ENCODE peak calls at places on chromosomes 16 and 17, in eight cellular contexts. One of them, this sample, is unnamed.

GRCh38 chr17:18851206-18851605 is 6.7 kb upstream of the PRPSAP2 start:
- DNase-seq in SK-N-MC: no peak
- DNase-seq in heart right ventricle: no peak
- DNase-seq in HAP-1: no peak
- DNase-seq in aorta: no peak
- DNase-seq in GM23248: no peak
- DNase-seq in AG10803: no peak
- DNase-seq in fibroblast of mammary gland: no peak
- DNase-seq in this sample: no peak

GRCh38 chr16:82954224-82954929 is 327.6 kb downstream of the CDH13 start:
- DNase-seq in SK-N-MC: no peak
- DNase-seq in heart right ventricle: no peak
- DNase-seq in HAP-1: no peak
- DNase-seq in aorta: no peak
- DNase-seq in GM23248: peak; percentile 69
- DNase-seq in AG10803: peak; percentile 66
- DNase-seq in fibroblast of mammary gland: peak; percentile 27
- DNase-seq in this sample: peak; percentile 68

GRCh38 chr16:86245895-86246294 is 264.4 kb upstream of the FOXF1 start:
- DNase-seq in SK-N-MC: no peak
- DNase-seq in heart right ventricle: no peak
- DNase-seq in HAP-1: no peak
- DNase-seq in aorta: no peak
- DNase-seq in GM23248: no peak
- DNase-seq in AG10803: no peak
- DNase-seq in fibroblast of mammary gland: no peak
- DNase-seq in this sample: no peak

GRCh38 chr16:1990336-1991134 is 765 bp downstream of the SYNGR3 start:
- DNase-seq in SK-N-MC: no peak
- DNase-seq in heart right ventricle: no peak
- DNase-seq in HAP-1: peak; percentile 76
- DNase-seq in aorta: no peak
- DNase-seq in GM23248: no peak
- DNase-seq in AG10803: no peak
- DNase-seq in fibroblast of mammary gland: no peak
- DNase-seq in this sample: no peak

GRCh38 chr17:35733366-35733765 is 1.9 kb downstream of the RASL10B start:
- DNase-seq in SK-N-MC: no peak
- DNase-seq in heart right ventricle: no peak
- DNase-seq in HAP-1: no peak
- DNase-seq in aorta: no peak
- DNase-seq in GM23248: no peak
- DNase-seq in AG10803: no peak
- DNase-seq in fibroblast of mammary gland: no peak
- DNase-seq in this sample: no peak

GRCh38 chr17:57121308-57122042 is 36.4 kb downstream of the AKAP1 start:
- DNase-seq in SK-N-MC: no peak
- DNase-seq in heart right ventricle: peak; percentile 29
- DNase-seq in HAP-1: peak; percentile 69
- DNase-seq in aorta: no peak
- DNase-seq in GM23248: peak; percentile 66
- DNase-seq in AG10803: peak; percentile 37
- DNase-seq in fibroblast of mammary gland: peak; percentile 35
- DNase-seq in this sample: peak; percentile 55

GRCh38 chr17:62065611-62066468 is 762 bp upstream of the MED13 start:
- DNase-seq in SK-N-MC: peak; percentile 71
- DNase-seq in heart right ventricle: peak; percentile 99
- DNase-seq in HAP-1: peak; percentile 99
- DNase-seq in aorta: peak; percentile 99
- DNase-seq in GM23248: peak; percentile 99
- DNase-seq in AG10803: peak; percentile 97
- DNase-seq in fibroblast of mammary gland: peak; percentile 95
- DNase-seq in this sample: peak; percentile 98

GRCh38 chr16:89357055-89357454 is 133.3 kb downstream of the ANKRD11 start:
- DNase-seq in SK-N-MC: no peak
- DNase-seq in heart right ventricle: no peak
- DNase-seq in HAP-1: no peak
- DNase-seq in aorta: peak; percentile 43
- DNase-seq in GM23248: no peak
- DNase-seq in AG10803: no peak
- DNase-seq in fibroblast of mammary gland: no peak
- DNase-seq in this sample: no peak

GRCh38 chr17:73283841-73284282 is 22.2 kb upstream of the CPSF4L start:
- DNase-seq in SK-N-MC: no peak
- DNase-seq in heart right ventricle: no peak
- DNase-seq in HAP-1: peak; percentile 33
- DNase-seq in aorta: no peak
- DNase-seq in GM23248: no peak
- DNase-seq in AG10803: no peak
- DNase-seq in fibroblast of mammary gland: no peak
- DNase-seq in this sample: no peak

GRCh38 chr17:47252766-47253512 is 688 bp upstream of the ITGB3 start:
- DNase-seq in SK-N-MC: no peak
- DNase-seq in heart right ventricle: no peak
- DNase-seq in HAP-1: no peak
- DNase-seq in aorta: no peak
- DNase-seq in GM23248: no peak
- DNase-seq in AG10803: no peak
- DNase-seq in fibroblast of mammary gland: no peak
- DNase-seq in this sample: no peak
- H3K4me3 ChIP-seq in SK-N-MC: peak overlapping the region; percentile 77
- H3K4me3 ChIP-seq in heart right ventricle: peak overlapping the region; percentile 89
- H3K4me3 ChIP-seq in HAP-1: no peak overlapping the region
- H3K4me3 ChIP-seq in aorta: peak overlapping the region; percentile 83
- H3K4me3 ChIP-seq in GM23248: peak overlapping the region; percentile 75
- H3K4me3 ChIP-seq in AG10803: peak overlapping the region; percentile 53
- H3K4me3 ChIP-seq in fibroblast of mammary gland: peak overlapping the region; percentile 53
- H3K4me3 ChIP-seq in this sample: peak overlapping the region; percentile 86

DNA sequence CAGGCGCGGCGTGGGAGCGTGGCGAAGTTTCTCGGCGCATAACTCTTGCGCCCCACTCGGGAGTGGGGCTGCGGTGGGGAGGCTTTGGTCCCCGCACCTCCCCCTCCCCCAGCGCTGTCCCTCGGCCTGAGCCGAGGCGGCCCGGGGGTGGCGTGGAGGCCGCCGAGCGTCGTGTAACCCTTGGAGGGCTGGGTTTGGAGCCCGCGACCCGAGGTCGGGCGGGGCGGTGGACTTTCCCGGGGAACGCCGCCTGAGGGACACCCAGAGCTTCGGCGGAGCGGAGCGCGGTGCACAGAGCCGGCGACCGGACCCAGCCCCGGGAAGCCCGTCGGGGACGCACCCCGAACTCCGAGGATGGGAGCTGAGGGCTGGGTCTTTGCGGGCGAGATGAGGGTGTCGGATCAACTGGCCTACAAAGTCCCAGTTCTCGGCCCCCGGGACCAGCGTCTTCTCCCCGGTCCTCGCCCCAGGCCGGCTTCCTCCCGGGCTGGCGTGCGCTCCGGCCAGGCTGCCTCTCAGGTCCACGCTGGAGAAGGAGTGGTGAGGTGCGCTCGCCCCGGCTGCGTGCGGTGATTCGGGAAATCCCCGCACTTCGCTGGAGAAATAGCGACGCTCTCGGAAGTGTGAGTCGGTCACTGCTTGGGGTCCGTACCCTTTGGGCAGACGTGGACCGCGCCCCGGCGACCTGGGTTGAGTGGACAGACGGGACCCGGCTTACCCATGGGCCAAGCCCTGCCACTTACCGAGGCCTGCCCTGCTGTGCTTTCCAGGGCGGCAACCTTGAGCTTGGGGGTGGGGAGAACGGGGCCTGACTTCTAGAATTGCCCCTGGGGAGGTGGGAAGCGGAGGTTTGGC is 168.4 kb downstream of the RAB11FIP4 start:
- DNase-seq in SK-N-MC: no peak
- DNase-seq in heart right ventricle: no peak
- DNase-seq in HAP-1: no peak
- DNase-seq in aorta: peak; percentile 62
- DNase-seq in GM23248: peak; percentile 59
- DNase-seq in AG10803: no peak
- DNase-seq in fibroblast of mammary gland: no peak
- DNase-seq in this sample: peak; percentile 50
- H3K4me3 ChIP-seq in SK-N-MC: peak overlapping the region; percentile 77
- H3K4me3 ChIP-seq in heart right ventricle: peak overlapping the region; percentile 73
- H3K4me3 ChIP-seq in HAP-1: no peak overlapping the region
- H3K4me3 ChIP-seq in aorta: peak overlapping the region; percentile 97
- H3K4me3 ChIP-seq in GM23248: peak overlapping the region; percentile 91
- H3K4me3 ChIP-seq in AG10803: peak overlapping the region; percentile 89
- H3K4me3 ChIP-seq in fibroblast of mammary gland: peak overlapping the region; percentile 90
- H3K4me3 ChIP-seq in this sample: peak overlapping the region; percentile 88

GRCh38 chr16:11672206-11673090 is 4.2 kb downstream of the SNN start:
- DNase-seq in SK-N-MC: no peak
- DNase-seq in heart right ventricle: peak; percentile 53
- DNase-seq in HAP-1: no peak
- DNase-seq in aorta: no peak
- DNase-seq in GM23248: no peak
- DNase-seq in AG10803: no peak
- DNase-seq in fibroblast of mammary gland: no peak
- DNase-seq in this sample: no peak
- H3K4me3 ChIP-seq in SK-N-MC: no peak overlapping the region
- H3K4me3 ChIP-seq in heart right ventricle: no peak overlapping the region
- H3K4me3 ChIP-seq in HAP-1: no peak overlapping the region
- H3K4me3 ChIP-seq in aorta: no peak overlapping the region
- H3K4me3 ChIP-seq in GM23248: no peak overlapping the region
- H3K4me3 ChIP-seq in AG10803: no peak overlapping the region
- H3K4me3 ChIP-seq in fibroblast of mammary gland: no peak overlapping the region
- H3K4me3 ChIP-seq in this sample: no peak overlapping the region

GRCh38 chr17:68453991-68454665 is 3.2 kb downstream of the WIPI1 start:
- DNase-seq in SK-N-MC: no peak
- DNase-seq in heart right ventricle: no peak
- DNase-seq in HAP-1: no peak
- DNase-seq in aorta: no peak
- DNase-seq in GM23248: no peak
- DNase-seq in AG10803: no peak
- DNase-seq in fibroblast of mammary gland: no peak
- DNase-seq in this sample: no peak

GRCh38 chr17:68457168-68457538 is at the start of gene WIPI1:
- DNase-seq in SK-N-MC: no peak
- DNase-seq in heart right ventricle: peak; percentile 57
- DNase-seq in HAP-1: no peak
- DNase-seq in aorta: peak; percentile 78
- DNase-seq in GM23248: no peak
- DNase-seq in AG10803: no peak
- DNase-seq in fibroblast of mammary gland: no peak
- DNase-seq in this sample: no peak

GRCh38 chr17:68456529-68457167 is 648 bp downstream of the WIPI1 start:
- DNase-seq in SK-N-MC: no peak
- DNase-seq in heart right ventricle: peak; percentile 78
- DNase-seq in HAP-1: peak; percentile 54
- DNase-seq in aorta: peak; percentile 89
- DNase-seq in GM23248: peak; percentile 96
- DNase-seq in AG10803: peak; percentile 94
- DNase-seq in fibroblast of mammary gland: peak; percentile 90
- DNase-seq in this sample: peak; percentile 91

GRCh38 chr17:68457539-68458259 is 403 bp upstream of the WIPI1 start:
- DNase-seq in SK-N-MC: peak; percentile 66
- DNase-seq in heart right ventricle: peak; percentile 98
- DNase-seq in HAP-1: peak; percentile 98
- DNase-seq in aorta: peak; percentile 99
- DNase-seq in GM23248: peak; percentile 99
- DNase-seq in AG10803: peak; percentile 98
- DNase-seq in fibroblast of mammary gland: peak; percentile 97
- DNase-seq in this sample: peak; percentile 99

DNA sequence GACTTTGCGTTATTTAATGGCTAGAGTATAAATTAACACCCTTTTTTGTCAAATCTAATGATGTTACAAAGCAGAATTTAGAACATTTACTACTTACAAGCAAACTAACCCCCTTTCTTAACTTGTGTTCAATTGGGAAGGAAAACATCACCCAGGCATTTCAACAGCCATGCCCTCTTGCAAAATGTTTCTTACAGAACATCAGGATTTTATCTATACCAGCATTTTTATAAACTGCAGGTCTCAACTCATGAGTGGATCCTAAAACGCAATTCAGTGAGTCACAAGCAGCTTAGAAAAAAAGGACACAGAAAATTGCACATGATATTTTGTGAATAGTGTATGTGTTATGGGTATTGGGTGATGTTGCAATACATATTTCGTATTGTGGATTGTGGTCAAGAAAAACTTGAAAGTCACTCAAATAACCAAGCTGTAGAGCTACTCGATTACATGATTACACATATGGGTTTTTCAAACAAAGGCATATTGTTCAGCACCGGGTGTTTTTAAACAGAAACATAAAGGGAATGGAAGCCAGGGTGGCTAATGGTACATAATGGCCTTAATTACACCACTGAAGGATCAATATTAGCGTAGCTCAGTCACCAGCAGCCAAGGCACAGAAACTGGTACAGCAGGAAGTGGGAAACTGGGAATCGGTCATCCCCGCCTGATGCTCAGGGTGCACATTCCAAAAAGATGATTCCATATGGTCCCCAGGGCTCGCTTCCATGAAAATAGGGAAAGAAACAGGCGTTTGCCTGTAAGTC is 1.4 kb downstream of the WIPI1 start:
- DNase-seq in SK-N-MC: no peak
- DNase-seq in heart right ventricle: peak; percentile 37
- DNase-seq in HAP-1: no peak
- DNase-seq in aorta: no peak
- DNase-seq in GM23248: peak; percentile 90
- DNase-seq in AG10803: peak; percentile 97
- DNase-seq in fibroblast of mammary gland: peak; percentile 96
- DNase-seq in this sample: peak; percentile 91
- H3K4me3 ChIP-seq in SK-N-MC: no peak overlapping the region
- H3K4me3 ChIP-seq in heart right ventricle: peak overlapping the region; percentile 85
- H3K4me3 ChIP-seq in HAP-1: peak overlapping the region; percentile 48
- H3K4me3 ChIP-seq in aorta: peak overlapping the region; percentile 13
- H3K4me3 ChIP-seq in GM23248: peak overlapping the region; percentile 80
- H3K4me3 ChIP-seq in AG10803: peak overlapping the region; percentile 95
- H3K4me3 ChIP-seq in fibroblast of mammary gland: peak overlapping the region; percentile 65
- H3K4me3 ChIP-seq in this sample: peak overlapping the region; percentile 90

DNA sequence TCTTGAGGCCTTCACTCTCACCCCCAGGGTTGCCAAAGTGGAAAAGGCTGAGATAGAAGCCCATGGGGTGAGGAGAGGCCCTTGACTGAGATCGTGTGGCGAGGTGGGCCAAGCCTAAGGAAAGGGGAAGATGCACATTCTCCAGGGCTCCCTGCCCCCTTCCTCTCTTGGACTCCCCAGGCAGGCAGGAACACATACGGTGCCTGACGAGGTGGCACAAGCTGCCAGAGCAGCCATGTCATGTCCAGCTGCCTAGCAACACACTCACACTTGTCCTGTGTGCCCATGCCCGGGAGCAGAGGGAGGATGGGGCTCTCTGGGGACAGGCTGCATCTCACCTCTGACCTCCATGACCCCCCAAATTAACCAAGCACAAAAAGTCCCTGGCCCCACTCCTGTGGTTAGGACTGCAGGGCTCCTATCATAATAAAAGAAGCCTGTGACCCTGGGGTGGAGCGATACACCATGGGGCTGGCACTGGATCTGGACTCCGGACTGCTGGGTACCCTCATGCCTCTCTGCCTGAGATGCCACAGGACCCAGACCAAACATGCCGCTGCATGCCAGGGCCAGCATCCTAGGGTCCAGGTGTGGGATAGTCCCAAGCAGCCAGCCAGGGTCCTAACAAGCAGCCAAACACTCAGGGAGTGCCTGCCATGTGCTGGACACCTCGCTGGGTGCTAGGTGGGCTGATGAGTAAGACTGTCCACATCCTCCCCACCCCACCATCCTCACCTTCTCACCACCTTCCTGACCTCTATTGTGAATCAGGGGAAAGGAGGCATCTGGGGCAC is 2.6 kb downstream of the GIT1 start:
- DNase-seq in SK-N-MC: no peak
- DNase-seq in heart right ventricle: peak; percentile 9
- DNase-seq in HAP-1: no peak
- DNase-seq in aorta: no peak
- DNase-seq in GM23248: no peak
- DNase-seq in AG10803: no peak
- DNase-seq in fibroblast of mammary gland: no peak
- DNase-seq in this sample: no peak
- H3K4me3 ChIP-seq in SK-N-MC: no peak overlapping the region
- H3K4me3 ChIP-seq in heart right ventricle: peak overlapping the region; percentile 88
- H3K4me3 ChIP-seq in HAP-1: no peak overlapping the region
- H3K4me3 ChIP-seq in aorta: no peak overlapping the region
- H3K4me3 ChIP-seq in GM23248: no peak overlapping the region
- H3K4me3 ChIP-seq in AG10803: peak overlapping the region; percentile 83
- H3K4me3 ChIP-seq in fibroblast of mammary gland: no peak overlapping the region
- H3K4me3 ChIP-seq in this sample: peak overlapping the region; percentile 82

This sample was measured in cardiac fibroblast.